ENCODE peak calls at places on chromosomes 1 and 21, in nine cellular contexts. U, T, B, Y, N, Q, P, G and W are unnamed samples.

GRCh38 chr1:94729287-94729686 is 90.9 kb upstream of the SLC44A3 start:
- DNase-seq in U (no peak), T (no peak), B (no peak), Y (no peak), N (no peak), Q (peak; percentile 89), P (no peak), G (no peak), W (no peak)

GRCh38 chr1:8002329-8003320 is 23.5 kb downstream of the ERRFI1 start:
- DNase-seq in U (no peak), T (no peak), B (no peak), Y (no peak), N (no peak), Q (no peak), P (no peak), G (no peak), W (no peak)

GRCh38 chr1:244970236-244970652 is 105.9 kb upstream of the HNRNPU start:
- DNase-seq in U (peak; percentile 81), T (peak; percentile 67), B (peak; percentile 78), Y (peak; percentile 86), N (peak; percentile 77), Q (peak; percentile 79), P (peak; percentile 48), G (peak; percentile 76), W (peak; percentile 78)

GRCh38 chr21:26887241-26887640 is 42.0 kb upstream of the ADAMTS1 start:
- DNase-seq in U (no peak), T (no peak), B (no peak), Y (no peak), N (no peak), Q (peak; percentile 4), P (no peak), G (no peak), W (no peak)

GRCh38 chr1:211469938-211470529 is 21.9 kb downstream of the RD3 start:
- DNase-seq in U (peak; percentile 88), T (peak; percentile 80), B (peak; percentile 78), Y (peak; percentile 76), N (peak; percentile 85), Q (peak; percentile 68), P (peak; percentile 62), G (no peak), W (peak; percentile 70)

GRCh38 chr1:205663286-205663994 is 16.9 kb downstream of the SLC45A3 start:
- DNase-seq in U (no peak), T (no peak), B (no peak), Y (no peak), N (no peak), Q (no peak), P (no peak), G (no peak), W (no peak)

GRCh38 chr1:156584813-156585212 is 5.3 kb downstream of the TTC24 start:
- DNase-seq in U (no peak), T (peak; percentile 36), B (no peak), Y (no peak), N (peak; percentile 20), Q (no peak), P (no peak), G (no peak), W (no peak)

GRCh38 chr21:36159356-36159921 is 2.8 kb downstream of the DOP1B start:
- DNase-seq in U (no peak), T (no peak), B (no peak), Y (no peak), N (no peak), Q (no peak), P (no peak), G (peak; percentile 92), W (no peak)

GRCh38 chr1:218847089-218847768 is 326.4 kb upstream of the LYPLAL1 start:
- DNase-seq in U (no peak), T (no peak), B (no peak), Y (no peak), N (no peak), Q (no peak), P (no peak), G (no peak), W (no peak)

GRCh38 chr1:211591980-211592493 is 13.1 kb upstream of the SLC30A1 start:
- DNase-seq in U (no peak), T (no peak), B (peak; percentile 48), Y (no peak), N (no peak), Q (peak; percentile 72), P (no peak), G (no peak), W (no peak)

GRCh38 chr1:199283814-199284213 is 645.0 kb downstream of the PTPRC start:
- DNase-seq in U (no peak), T (no peak), B (no peak), Y (no peak), N (no peak), Q (no peak), P (no peak), G (no peak), W (no peak)

GRCh38 chr1:148290881-148291280 is 138.8 kb upstream of the NBPF11 start:
- DNase-seq in U (no peak), T (no peak), B (no peak), Y (no peak), N (no peak), Q (no peak), P (no peak), G (no peak), W (no peak)

GRCh38 chr1:173507205-173507846 is 30.2 kb downstream of the PRDX6 start:
- DNase-seq in U (no peak), T (no peak), B (peak; percentile 71), Y (no peak), N (no peak), Q (peak; percentile 76), P (no peak), G (no peak), W (no peak)